ENCODE peak calls at places on chromosomes 2 and 18, in seven cellular contexts. S, N, P, C, V, H and L are unnamed samples.

GRCh38 chr18:25099838-25100393 is 252.1 kb downstream of the ZNF521 start:
- DNase-seq in H (no peak), S (peak; percentile 24), P (no peak), C (no peak), V (peak; percentile 44), N (no peak), L (no peak)

GRCh38 chr2:6780765-6781274 is 84.9 kb downstream of the CMPK2 start:
- DNase-seq in H (no peak), V (peak; percentile 12), N (peak; percentile 17), S (peak; percentile 25), P (peak; percentile 76), C (no peak), L (no peak)

GRCh38 chr2:241200822-241201395 is 12.4 kb downstream of the ANO7 start:
- DNase-seq in N (no peak), C (no peak), S (no peak), P (peak; percentile 36), V (no peak), H (no peak), L (no peak)

GRCh38 chr2:205411558-205411957 is 270.7 kb upstream of the NRP2 start:
- DNase-seq in S (peak; percentile 40), V (no peak), P (no peak), H (no peak), N (peak; percentile 82), C (no peak), L (no peak)

GRCh38 chr18:79868811-79869541 is 71.2 kb downstream of the KCNG2 start:
- DNase-seq in V (no peak), N (no peak), P (no peak), H (peak; percentile 6), C (no peak), S (no peak), L (no peak)

GRCh38 chr2:79702934-79703333 is 190.1 kb downstream of the CTNNA2 start:
- DNase-seq in C (no peak), H (no peak), N (no peak), S (peak; percentile 17), V (no peak), P (no peak), L (no peak)

GRCh38 chr2:188713961-188714360 is 260.2 kb upstream of the COL3A1 start:
- DNase-seq in N (no peak), V (no peak), S (no peak), P (no peak), H (no peak), C (no peak), L (no peak)

GRCh38 chr2:237101118-237101979 is 15.7 kb downstream of the COPS8 start:
- DNase-seq in S (no peak), H (no peak), P (no peak), C (no peak), V (no peak), N (no peak), L (no peak)

GRCh38 chr2:158089322-158089721 is 12.4 kb upstream of the UPP2 start:
- DNase-seq in P (no peak), H (no peak), N (no peak), C (no peak), S (no peak), V (no peak), L (no peak)

GRCh38 chr2:158091647-158092046 is 10.0 kb upstream of the UPP2 start:
- DNase-seq in S (no peak), V (no peak), N (no peak), H (no peak), C (no peak), P (no peak), L (no peak)

GRCh38 chr2:158088093-158088492 is 13.6 kb upstream of the UPP2 start:
- DNase-seq in C (no peak), S (no peak), P (no peak), N (no peak), V (no peak), H (no peak), L (no peak)
- TF ChIP-seq CTCF in C (no peak), S (no peak), P (no peak), N (no peak), V (no peak), H (no peak), L (no peak)

DNA sequence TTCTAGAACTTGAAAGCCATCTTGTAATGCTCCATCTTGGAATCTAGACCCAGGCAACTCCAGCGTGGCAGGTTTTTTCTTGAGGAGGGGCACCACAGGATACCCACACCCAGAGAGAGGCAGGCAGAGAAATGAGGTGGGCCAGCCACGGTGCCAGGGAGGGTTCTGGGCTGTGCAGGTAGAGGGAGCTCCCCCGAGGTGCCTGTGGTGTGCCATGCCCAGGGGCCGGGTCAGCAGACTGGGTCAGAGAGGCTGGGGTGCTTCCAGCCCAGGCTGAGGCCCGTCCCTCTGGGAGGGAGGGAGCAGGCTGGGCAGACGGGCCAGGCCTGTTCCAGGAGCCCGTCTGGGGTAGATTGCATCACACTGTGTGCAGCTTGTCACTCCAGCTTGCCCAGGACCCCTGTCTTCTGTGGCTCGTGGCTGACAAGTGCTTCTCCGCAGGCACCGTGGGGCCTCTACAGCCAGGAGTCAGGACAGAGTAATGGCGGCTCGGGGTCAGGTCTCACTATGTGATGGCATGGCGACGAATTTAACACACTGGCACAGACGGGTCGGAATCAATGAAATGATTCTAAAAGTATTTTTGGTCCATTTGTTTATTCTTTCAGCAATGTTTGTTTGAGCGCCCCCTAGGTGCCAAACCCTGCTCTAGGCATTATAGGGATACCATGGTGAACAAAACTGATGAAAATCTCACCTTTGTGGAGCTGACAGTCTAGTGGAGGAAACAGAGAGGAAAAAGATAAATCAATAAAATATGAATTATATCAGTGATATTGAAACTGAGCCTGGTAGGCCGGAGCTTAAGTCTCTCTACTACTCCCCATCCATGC is 144.0 kb downstream of the ACOXL start:
- DNase-seq in H (no peak), P (no peak), N (no peak), V (no peak), C (no peak), S (no peak), L (no peak)
- TF ChIP-seq CTCF in H (no peak), P (no peak), N (no peak), V (no peak), C (peak; percentile 17), S (no peak), L (peak; percentile 12)

DNA sequence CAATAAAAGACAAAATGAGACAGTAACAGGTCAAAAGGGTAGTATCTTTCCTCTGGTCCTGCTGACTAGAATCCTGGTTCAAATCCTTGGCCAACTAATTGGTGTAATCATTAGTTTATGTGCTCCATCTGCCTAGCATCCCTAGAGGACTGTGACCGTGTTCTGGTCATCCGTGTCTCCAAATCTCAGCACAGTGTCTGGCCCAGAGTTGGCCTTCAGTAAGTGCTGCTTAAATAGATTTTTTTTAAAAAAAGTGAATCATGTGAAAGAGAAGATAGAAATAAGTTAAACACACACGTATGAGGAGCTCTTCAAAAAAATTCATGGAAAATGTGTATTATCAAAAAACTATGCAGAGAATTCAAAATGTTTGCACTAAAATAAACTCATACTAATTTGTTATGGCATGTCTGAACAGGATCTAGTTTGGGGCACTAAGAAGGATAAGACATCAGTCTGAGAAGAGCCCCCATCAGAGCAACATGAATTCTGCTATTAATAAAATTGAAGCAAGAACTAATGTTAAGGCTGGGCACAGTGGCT is 129.3 kb upstream of the TLK1 start:
- DNase-seq in C (no peak), N (no peak), S (peak; percentile 6), P (no peak), H (no peak), V (no peak), L (no peak)
- TF ChIP-seq CTCF in C (no peak), N (no peak), S (no peak), P (no peak), H (no peak), V (no peak), L (no peak)

GRCh38 chr2:142483653-142484052 is 352.8 kb upstream of the LRP1B start:
- DNase-seq in V (no peak), N (no peak), H (no peak), C (no peak), S (no peak), P (no peak), L (no peak)
- TF ChIP-seq CTCF in V (no peak), N (no peak), H (no peak), C (no peak), S (no peak), P (no peak), L (no peak)

DNA sequence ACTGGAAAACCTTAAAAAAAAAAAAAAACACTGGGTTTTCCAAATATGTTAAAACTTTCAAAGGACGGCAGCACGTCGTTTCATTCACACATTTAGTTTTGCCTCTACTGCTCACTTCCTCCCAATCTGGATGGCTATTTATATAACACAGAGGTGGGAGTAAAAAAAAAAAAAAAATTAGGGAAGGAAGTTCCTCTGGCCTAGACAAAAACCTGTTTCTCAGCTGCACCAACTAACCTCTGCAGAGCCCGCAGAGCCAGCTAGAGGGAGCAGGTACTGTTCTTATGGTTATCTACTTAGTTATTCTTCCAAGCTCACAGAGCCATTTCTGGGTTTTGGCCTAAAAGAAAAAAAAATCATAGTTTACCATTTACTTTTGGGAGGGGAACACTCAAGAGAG is 28.1 kb downstream of the SLC1A4 start:
- DNase-seq in V (no peak), H (no peak), S (no peak), N (no peak), C (no peak), P (no peak), L (no peak)
- TF ChIP-seq CTCF in V (peak; percentile 10), H (no peak), S (no peak), N (no peak), C (no peak), P (peak; percentile 29), L (peak; percentile 3)

GRCh38 chr18:77061946-77062517 is 70.6 kb downstream of the MBP start:
- DNase-seq in S (no peak), P (no peak), N (no peak), V (no peak), H (no peak), C (no peak), L (no peak)
- TF ChIP-seq CTCF in S (no peak), P (no peak), N (no peak), V (no peak), H (peak; percentile 47), C (no peak), L (no peak)

GRCh38 chr2:69169990-69170389 is 157.0 kb downstream of the ANTXR1 start:
- DNase-seq in S (peak; percentile 42), P (no peak), N (no peak), V (no peak), C (no peak), H (no peak), L (no peak)
- TF ChIP-seq CTCF in S (no peak), P (no peak), N (no peak), V (no peak), C (no peak), H (no peak), L (no peak)

GRCh38 chr2:133607679-133608078 is 39.4 kb upstream of the NCKAP5 start:
- DNase-seq in N (no peak), V (no peak), P (no peak), C (no peak), S (peak; percentile 27), H (no peak), L (no peak)
- TF ChIP-seq CTCF in N (no peak), V (no peak), P (no peak), C (no peak), S (no peak), H (no peak), L (no peak)